ENCODE peak calls at places on chromosomes 2 and 18, in five cellular contexts. X is colonic mucosa, G is endothelial cell, D is choroid plexus epithelial cell, Y is A549. T is an unnamed sample.

GRCh38 chr2:27888790-27889189 is 1.4 kb downstream of the RBKS start:
- DNase-seq in X (no peak), G (no peak), D (peak), Y (no peak), T (no peak)

GRCh38 chr2:235270951-235271350 is 222.9 kb upstream of the AGAP1 start:
- DNase-seq in X (no peak), G (no peak), D (peak), Y (no peak), T (no peak)

GRCh38 chr2:64905338-64906024 is 83.7 kb upstream of the SLC1A4 start:
- DNase-seq in X (peak), G (no peak), D (no peak), Y (no peak), T (no peak)

GRCh38 chr2:86249176-86249842 is 50.1 kb downstream of the MRPL35 start:
- DNase-seq in X (no peak), G (no peak), D (peak), Y (no peak), T (peak)

GRCh38 chr2:46816151-46816845 is 99.3 kb downstream of the MCFD2 start:
- DNase-seq in X (no peak), G (no peak), D (no peak), Y (no peak), T (no peak)

GRCh38 chr18:72119082-72119481 is 425.1 kb downstream of the CBLN2 start:
- DNase-seq in X (no peak), G (no peak), D (no peak), Y (no peak), T (no peak)

GRCh38 chr2:23824777-23825212 is 102.1 kb downstream of the ATAD2B start:
- DNase-seq in X (peak), G (peak), D (peak), Y (peak), T (peak)

GRCh38 chr2:223247136-223247535 is 195.1 kb downstream of the KCNE4 start:
- DNase-seq in X (no peak), G (peak), D (peak), Y (no peak), T (no peak)

GRCh38 chr2:44053456-44053855 is 57.7 kb upstream of the LRPPRC start:
- DNase-seq in X (no peak), G (no peak), D (no peak), Y (no peak), T (no peak)

GRCh38 chr2:16319425-16320245 is 346.0 kb downstream of the CYRIA start:
- DNase-seq in X (no peak), G (no peak), D (no peak), Y (no peak), T (no peak)

GRCh38 chr2:16322308-16323130 is 343.1 kb downstream of the CYRIA start:
- DNase-seq in X (no peak), G (no peak), D (no peak), Y (no peak), T (no peak)

GRCh38 chr2:16321872-16322271 is 343.8 kb downstream of the CYRIA start:
- DNase-seq in X (no peak), G (no peak), D (no peak), Y (no peak), T (no peak)

GRCh38 chr2:16321256-16321655 is 344.4 kb downstream of the CYRIA start:
- DNase-seq in X (no peak), G (no peak), D (no peak), Y (no peak), T (no peak)

GRCh38 chr2:16320716-16321115 is 344.9 kb downstream of the CYRIA start:
- DNase-seq in X (no peak), G (no peak), D (no peak), Y (no peak), T (no peak)
- TF ChIP-seq CTCF in X (no peak), G (no peak), D (no peak), Y (no peak), T (no peak)

GRCh38 chr2:173160618-173161017 is 85.0 kb downstream of the MAP3K20 start:
- DNase-seq in X (no peak), G (no peak), D (no peak), Y (no peak), T (no peak)
- TF ChIP-seq CTCF in X (no peak), G (no peak), D (no peak), Y (no peak), T (no peak)

GRCh38 chr2:118145806-118146205 is 57.5 kb downstream of the INSIG2 start:
- DNase-seq in X (no peak), G (no peak), D (no peak), Y (no peak), T (no peak)

GRCh38 chr2:118150294-118150693 is 62.0 kb downstream of the INSIG2 start:
- DNase-seq in X (no peak), G (no peak), D (no peak), Y (no peak), T (no peak)

GRCh38 chr2:118146315-118147283 is 58.3 kb downstream of the INSIG2 start:
- DNase-seq in X (no peak), G (no peak), D (no peak), Y (no peak), T (no peak)

GRCh38 chr2:118148133-118148532 is 59.9 kb downstream of the INSIG2 start:
- DNase-seq in X (no peak), G (no peak), D (no peak), Y (no peak), T (peak)

GRCh38 chr2:118148809-118149208 is 60.5 kb downstream of the INSIG2 start:
- DNase-seq in X (no peak), G (no peak), D (peak), Y (no peak), T (no peak)
- TF ChIP-seq CTCF in X (no peak), G (no peak), D (no peak), Y (no peak), T (peak)

GRCh38 chr18:64409511-64409910 is 260.6 kb upstream of the LINC00305 start:
- DNase-seq in X (no peak), G (peak), D (peak), Y (no peak), T (peak)
- TF ChIP-seq CTCF in X (no peak), G (peak), D (peak), Y (no peak), T (peak)

GRCh38 chr2:97005353-97005752 is 19.0 kb upstream of the FAM178B start:
- DNase-seq in X (no peak), G (peak), D (peak), Y (peak), T (no peak)
- TF ChIP-seq CTCF in X (no peak), G (peak), D (peak), Y (no peak), T (no peak)

GRCh38 chr2:101036562-101036961 is 34.5 kb downstream of the RPL31 start:
- DNase-seq in X (no peak), G (no peak), D (peak), Y (no peak), T (peak)
- TF ChIP-seq CTCF in X (peak), G (peak), D (peak), Y (peak), T (peak)

GRCh38 chr18:26656944-26657536 is 108.7 kb upstream of the KCTD1 start:
- DNase-seq in X (peak), G (peak), D (peak), Y (peak), T (peak)

GRCh38 chr18:26654173-26655009 is 106.0 kb upstream of the KCTD1 start:
- DNase-seq in X (no peak), G (no peak), D (peak), Y (no peak), T (no peak)

GRCh38 chr18:26656401-26656943 is 108.1 kb upstream of the KCTD1 start:
- DNase-seq in X (no peak), G (peak), D (no peak), Y (no peak), T (no peak)

GRCh38 chr18:26655010-26655613 is 106.8 kb upstream of the KCTD1 start:
- DNase-seq in X (peak), G (no peak), D (peak), Y (no peak), T (no peak)

DNA sequence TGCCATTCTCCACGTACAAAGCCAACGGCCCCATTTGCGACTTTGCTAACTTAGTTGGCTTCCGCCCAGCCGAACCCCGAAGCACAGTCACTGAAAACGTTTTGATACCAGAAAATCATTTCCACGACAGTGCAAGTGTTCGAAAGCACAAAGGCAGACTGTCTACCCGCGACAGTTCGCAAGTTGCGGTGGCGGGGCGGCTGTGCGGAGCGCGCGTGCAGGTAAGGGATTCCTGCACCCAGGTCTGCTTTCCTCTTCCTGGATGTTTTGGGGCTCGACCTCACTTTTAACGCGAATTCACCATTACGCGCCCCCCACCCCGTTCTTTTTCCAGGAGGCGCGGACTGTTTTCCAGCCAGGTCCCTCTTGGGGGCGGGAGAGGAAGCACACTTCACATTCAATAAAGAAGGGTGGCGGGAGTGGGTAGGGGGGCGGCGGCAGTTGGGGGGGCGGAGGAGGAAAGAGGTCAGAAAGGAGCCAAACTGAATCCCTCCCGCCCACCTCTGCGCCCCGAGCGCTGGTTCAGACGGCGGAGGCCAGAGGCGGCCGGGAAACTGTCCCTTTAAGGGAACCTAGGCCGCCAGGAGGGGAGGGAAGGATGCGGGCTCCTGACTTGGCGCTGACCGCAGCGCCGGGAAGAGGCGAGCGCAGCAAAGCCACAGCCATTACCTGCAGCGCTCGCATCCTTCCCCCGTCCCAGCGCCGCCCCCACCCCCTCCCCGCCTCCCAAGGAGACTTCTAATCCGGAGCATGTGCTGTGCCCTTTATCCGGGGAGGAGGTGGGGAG is 107.5 kb upstream of the KCTD1 start:
- DNase-seq in X (peak), G (peak), D (peak), Y (peak), T (no peak)
- TF ChIP-seq CTCF in X (no peak), G (no peak), D (peak), Y (no peak), T (no peak)

DNA sequence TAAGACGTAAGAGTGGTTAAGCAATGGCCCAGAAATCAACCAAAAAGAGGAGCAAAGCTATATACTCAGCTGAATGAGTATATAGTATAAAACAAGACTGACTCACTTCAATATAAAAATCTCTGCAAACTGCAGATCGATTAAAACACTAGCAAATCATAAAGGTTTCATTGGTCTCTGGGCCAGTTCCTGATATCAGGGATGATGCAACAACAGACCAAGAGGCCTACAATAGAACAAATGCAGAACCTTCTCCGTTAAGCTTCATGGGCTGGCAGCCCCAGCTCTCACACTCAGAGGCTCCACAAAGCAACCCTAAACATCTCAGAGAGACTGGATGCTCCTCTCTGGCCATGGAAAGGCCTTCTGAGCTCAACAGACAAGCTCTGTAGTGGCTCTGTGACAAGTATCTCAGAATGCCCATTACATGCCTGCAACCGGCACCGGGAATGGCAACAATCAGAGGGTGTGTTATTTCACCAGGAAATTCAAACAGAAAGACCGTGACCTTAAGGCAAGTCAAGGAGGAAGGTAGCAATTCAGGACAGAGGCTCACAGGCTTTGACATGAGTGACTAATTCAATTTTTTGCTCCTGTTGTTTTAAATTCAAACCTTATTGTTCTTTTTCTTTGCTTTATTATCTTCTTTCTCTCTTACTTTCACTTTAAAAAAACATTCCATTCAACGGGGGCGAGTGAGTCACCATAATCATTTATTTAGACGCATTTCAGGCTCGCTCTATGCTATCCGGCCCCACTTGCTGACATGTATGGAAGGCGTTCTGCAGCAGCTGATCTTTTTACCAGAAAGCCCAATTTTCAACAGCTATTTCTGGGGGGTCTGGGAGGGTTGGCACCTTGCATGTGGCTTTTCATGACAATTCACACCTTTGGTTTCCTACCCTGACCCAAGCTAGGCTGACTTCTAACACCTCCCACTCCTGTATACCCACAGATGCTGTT is 15.1 kb downstream of the CYRIA start:
- DNase-seq in X (no peak), G (no peak), D (peak), Y (no peak), T (no peak)
- TF ChIP-seq CTCF in X (no peak), G (no peak), D (no peak), Y (no peak), T (no peak)

T was measured in GM10248.